ENCODE peak calls at places on chromosome 16, in four cellular contexts. One of them, this sample, is unnamed.

GRCh38 chr16:50121721-50122445 is 31.2 kb upstream of the TENT4B start:
- DNase-seq in H1: no peak
- DNase-seq in HCT116: no peak
- DNase-seq in fibroblast of lung: no peak
- DNase-seq in this sample: no peak

GRCh38 chr16:268141-269053 is 7.3 kb downstream of the RGS11 start:
- DNase-seq in H1: no peak
- DNase-seq in fibroblast of lung: no peak
- DNase-seq in HCT116: no peak
- DNase-seq in this sample: peak

GRCh38 chr16:13111747-13112146 is 210.3 kb downstream of the SHISA9 start:
- DNase-seq in fibroblast of lung: no peak
- DNase-seq in HCT116: no peak
- DNase-seq in H1: no peak
- DNase-seq in this sample: no peak

GRCh38 chr16:57540906-57541753 is 1.3 kb upstream of the ADGRG5 start:
- DNase-seq in H1: peak
- DNase-seq in fibroblast of lung: no peak
- DNase-seq in HCT116: no peak
- DNase-seq in this sample: no peak

GRCh38 chr16:14955546-14956231 is 18.4 kb downstream of the NPIPA1 start:
- DNase-seq in fibroblast of lung: no peak
- DNase-seq in HCT116: no peak
- DNase-seq in H1: peak
- DNase-seq in this sample: no peak

GRCh38 chr16:53504665-53505064 is 1.7 kb upstream of the AKTIP start:
- DNase-seq in HCT116: no peak
- DNase-seq in H1: no peak
- DNase-seq in fibroblast of lung: no peak
- DNase-seq in this sample: no peak

GRCh38 chr16:17518441-17518840 is 47.7 kb upstream of the XYLT1 start:
- DNase-seq in HCT116: no peak
- DNase-seq in fibroblast of lung: peak
- DNase-seq in H1: no peak
- DNase-seq in this sample: no peak

GRCh38 chr16:24920568-24920967 is 74.8 kb downstream of the SLC5A11 start:
- DNase-seq in H1: no peak
- DNase-seq in fibroblast of lung: no peak
- DNase-seq in HCT116: no peak
- DNase-seq in this sample: no peak

GRCh38 chr16:19858006-19858653 is 26.5 kb downstream of the GPRC5B start:
- DNase-seq in fibroblast of lung: no peak
- DNase-seq in H1: no peak
- DNase-seq in HCT116: no peak
- DNase-seq in this sample: no peak

GRCh38 chr16:12678983-12679382 is 124.7 kb downstream of the CPPED1 start:
- DNase-seq in HCT116: no peak
- DNase-seq in H1: no peak
- DNase-seq in fibroblast of lung: no peak
- DNase-seq in this sample: no peak

GRCh38 chr16:84518804-84519341 is 14.4 kb upstream of the MEAK7 start:
- DNase-seq in HCT116: no peak
- DNase-seq in H1: no peak
- DNase-seq in fibroblast of lung: no peak
- DNase-seq in this sample: no peak

GRCh38 chr16:50602531-50603205 is 54.5 kb downstream of the NKD1 start:
- DNase-seq in fibroblast of lung: no peak
- DNase-seq in HCT116: no peak
- DNase-seq in H1: no peak
- DNase-seq in this sample: peak

GRCh38 chr16:21156767-21157467 is 1.6 kb upstream of the LDAF1 start:
- DNase-seq in fibroblast of lung: peak
- DNase-seq in HCT116: peak
- DNase-seq in H1: peak
- DNase-seq in this sample: peak

GRCh38 chr16:68335175-68335574 is 24.4 kb downstream of the PRMT7 start:
- DNase-seq in HCT116: no peak
- DNase-seq in fibroblast of lung: no peak
- DNase-seq in H1: no peak
- DNase-seq in this sample: no peak

GRCh38 chr16:13907431-13907830 is 12.5 kb upstream of the ERCC4 start:
- DNase-seq in HCT116: no peak
- DNase-seq in H1: no peak
- DNase-seq in fibroblast of lung: no peak
- DNase-seq in this sample: no peak

GRCh38 chr16:31875112-31875803 is 1.7 kb downstream of the ZNF267 start:
- DNase-seq in HCT116: no peak
- DNase-seq in fibroblast of lung: no peak
- DNase-seq in H1: no peak
- DNase-seq in this sample: no peak

GRCh38 chr16:26963109-26963508 is 103.6 kb upstream of the C16orf82 start:
- DNase-seq in HCT116: peak
- DNase-seq in fibroblast of lung: peak
- DNase-seq in H1: peak
- DNase-seq in this sample: no peak

GRCh38 chr16:87924937-87925670 is 11.2 kb downstream of the CA5A start:
- DNase-seq in fibroblast of lung: no peak
- DNase-seq in H1: no peak
- DNase-seq in HCT116: no peak
- DNase-seq in this sample: peak
- H2AFZ ChIP-seq in fibroblast of lung: no peak
- H2AFZ ChIP-seq in H1: no peak
- H2AFZ ChIP-seq in HCT116: no peak
- H2AFZ ChIP-seq in this sample: no peak

DNA sequence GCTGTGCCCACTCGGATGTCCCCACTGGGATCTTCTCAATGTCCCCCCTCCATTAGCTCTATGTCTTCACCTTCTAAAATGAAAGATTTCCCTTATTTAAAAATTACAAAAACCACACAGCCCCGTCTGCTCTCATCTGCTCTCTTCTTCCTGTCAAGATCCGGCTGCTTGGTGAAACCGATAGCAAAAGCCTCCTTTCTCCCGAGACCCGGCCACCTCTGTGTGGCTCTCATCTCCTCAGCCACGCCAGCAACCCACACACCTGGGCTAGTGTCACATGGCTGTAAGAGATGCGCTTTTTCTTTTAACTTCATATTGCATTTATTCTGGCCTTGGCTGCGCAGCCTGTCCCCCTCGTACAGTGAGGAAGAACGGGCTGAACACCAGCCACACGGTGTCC is 20.6 kb downstream of the IFT140 start:
- DNase-seq in H1: no peak
- DNase-seq in HCT116: no peak
- DNase-seq in fibroblast of lung: no peak
- DNase-seq in this sample: no peak
- TF ChIP-seq CTCF in H1: no peak
- TF ChIP-seq CTCF in HCT116: no peak
- TF ChIP-seq CTCF in fibroblast of lung: no peak
- TF ChIP-seq CTCF in this sample: no peak

DNA sequence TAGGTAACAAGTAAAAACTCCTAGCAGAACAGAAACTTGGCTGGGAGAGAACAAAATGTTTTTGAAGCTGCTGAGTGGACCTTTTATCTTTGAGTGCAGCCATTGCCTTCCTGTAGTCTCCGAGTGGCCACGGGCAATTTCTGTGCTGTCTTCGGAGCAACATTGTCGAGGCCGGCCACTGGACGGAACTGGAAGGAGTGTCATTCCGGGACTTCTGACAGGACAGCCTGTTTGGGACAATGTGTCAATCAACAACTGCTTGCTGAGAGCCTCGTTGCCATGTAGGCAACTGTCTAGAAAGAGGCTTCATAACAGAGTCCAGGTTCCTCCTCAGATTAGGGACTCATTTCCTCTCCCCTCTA is 96.2 kb upstream of the CDYL2 start:
- DNase-seq in H1: no peak
- DNase-seq in fibroblast of lung: no peak
- DNase-seq in HCT116: no peak
- DNase-seq in this sample: no peak
- H3K27ac ChIP-seq in H1: no peak
- H3K27ac ChIP-seq in fibroblast of lung: no peak
- H3K27ac ChIP-seq in HCT116: no peak
- H3K27ac ChIP-seq in this sample: no peak

GRCh38 chr16:66845080-66845410 is 831 bp downstream of the CA7 start:
- DNase-seq in HCT116: no peak
- DNase-seq in H1: no peak
- DNase-seq in fibroblast of lung: no peak
- DNase-seq in this sample: no peak
- H2AFZ ChIP-seq in HCT116: no peak
- H2AFZ ChIP-seq in H1: peak
- H2AFZ ChIP-seq in fibroblast of lung: no peak
- H2AFZ ChIP-seq in this sample: no peak

GRCh38 chr16:10077861-10078260 is 104.4 kb downstream of the GRIN2A start:
- DNase-seq in HCT116: no peak
- DNase-seq in H1: no peak
- DNase-seq in fibroblast of lung: no peak
- DNase-seq in this sample: no peak

GRCh38 chr16:10076037-10076436 is 106.2 kb downstream of the GRIN2A start:
- DNase-seq in H1: no peak
- DNase-seq in fibroblast of lung: no peak
- DNase-seq in HCT116: no peak
- DNase-seq in this sample: no peak

GRCh38 chr16:10081201-10081940 is 100.9 kb downstream of the GRIN2A start:
- DNase-seq in H1: no peak
- DNase-seq in HCT116: no peak
- DNase-seq in fibroblast of lung: no peak
- DNase-seq in this sample: no peak

GRCh38 chr16:10080031-10080772 is 102.0 kb downstream of the GRIN2A start:
- DNase-seq in H1: no peak
- DNase-seq in fibroblast of lung: no peak
- DNase-seq in HCT116: peak
- DNase-seq in this sample: peak

GRCh38 chr16:10078541-10078949 is 103.7 kb downstream of the GRIN2A start:
- DNase-seq in HCT116: no peak
- DNase-seq in fibroblast of lung: no peak
- DNase-seq in H1: peak
- DNase-seq in this sample: no peak
- TF ChIP-seq CTCF in HCT116: no peak
- TF ChIP-seq CTCF in fibroblast of lung: no peak
- TF ChIP-seq CTCF in H1: peak
- TF ChIP-seq CTCF in this sample: no peak

GRCh38 chr16:2528161-2529060 is 2.8 kb downstream of the CEMP1 start:
- DNase-seq in HCT116: no peak
- DNase-seq in fibroblast of lung: no peak
- DNase-seq in H1: no peak
- DNase-seq in this sample: no peak
- H3K27ac ChIP-seq in HCT116: no peak
- H3K27ac ChIP-seq in fibroblast of lung: no peak
- H3K27ac ChIP-seq in H1: no peak
- H3K27ac ChIP-seq in this sample: no peak